ENCODE peak calls at places on chromosome 13, in four cellular contexts. N is H1, Q is GM12878, I is HepG2. R is an unnamed sample.

GRCh38 chr13:48709213-48709612 is 55.5 kb downstream of the CYSLTR2 start:
- DNase-seq in N (no peak), Q (no peak), I (no peak), R (no peak)

GRCh38 chr13:31769581-31769980 is 30.3 kb downstream of the RXFP2 start:
- DNase-seq in N (no peak), Q (no peak), I (no peak), R (no peak)

GRCh38 chr13:59494560-59494970 is 669.2 kb downstream of the DIAPH3 start:
- DNase-seq in N (no peak), Q (no peak), I (no peak), R (no peak)

GRCh38 chr13:46383383-46383782 is 3.7 kb downstream of the RUBCNL start:
- DNase-seq in N (no peak), Q (no peak), I (no peak), R (no peak)

GRCh38 chr13:50130686-50131051 is 115.4 kb downstream of the KCNRG start:
- DNase-seq in N (peak; percentile 67), Q (no peak), I (no peak), R (no peak)

GRCh38 chr13:95349267-95349666 is 48.0 kb upstream of the ABCC4 start:
- DNase-seq in N (no peak), Q (no peak), I (no peak), R (no peak)

GRCh38 chr13:46804391-46804815 is 7.4 kb upstream of the ESD start:
- DNase-seq in N (no peak), Q (no peak), I (peak; percentile 9), R (no peak)

GRCh38 chr13:75372517-75372916 is 109.5 kb downstream of the TBC1D4 start:
- DNase-seq in N (no peak), Q (no peak), I (peak; percentile 44), R (peak; percentile 11)

GRCh38 chr13:79271616-79272015 is 134.4 kb downstream of the RBM26 start:
- DNase-seq in N (no peak), Q (no peak), I (no peak), R (no peak)

GRCh38 chr13:80742027-80742426 is 401.1 kb upstream of the SPRY2 start:
- DNase-seq in N (no peak), Q (no peak), I (no peak), R (no peak)
- TF ChIP-seq SUZ12 in N (no peak), Q (no peak), I (no peak), R (no peak)

DNA sequence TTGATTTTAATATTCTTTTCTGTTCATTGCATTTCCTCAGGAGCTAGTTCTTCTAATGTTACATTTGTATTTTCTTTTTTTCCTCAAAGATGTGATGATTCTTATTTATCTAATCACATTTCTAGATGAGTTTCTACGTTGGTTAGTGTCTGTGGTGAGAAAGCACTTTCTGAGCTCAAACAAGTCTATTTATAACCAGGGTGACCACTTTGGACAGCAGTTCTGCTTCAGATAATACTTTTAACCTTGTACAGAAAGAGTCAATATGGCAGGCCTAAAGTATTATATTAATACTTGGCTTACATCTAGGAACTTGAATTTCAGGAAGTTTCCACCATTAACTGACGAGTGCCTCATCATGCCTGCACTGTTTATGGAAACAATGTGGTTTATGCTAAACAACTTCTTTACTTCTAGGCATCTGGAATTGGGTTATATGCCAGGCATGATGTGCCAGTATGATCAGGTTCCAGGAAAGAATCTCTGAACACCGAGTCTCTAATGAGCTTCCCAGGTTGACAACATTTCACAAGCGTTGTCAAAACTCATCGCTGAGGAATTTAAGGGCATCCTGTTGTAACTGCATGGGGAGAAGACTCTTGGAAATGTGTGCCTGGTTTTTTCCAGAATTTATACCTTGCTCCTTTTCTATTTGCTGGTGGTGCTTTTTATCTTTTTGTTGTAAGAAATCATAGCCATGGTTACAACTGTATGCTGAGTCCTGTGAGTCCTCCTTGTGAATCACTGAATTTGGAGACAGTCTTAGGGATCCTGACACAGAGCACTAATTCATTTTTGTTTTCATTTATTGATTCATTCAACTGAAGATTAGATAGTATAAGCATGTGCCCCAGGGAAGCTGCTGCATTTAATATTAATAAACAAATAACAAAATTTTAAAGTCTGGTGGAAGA is 344.4 kb upstream of the PCDH9 start:
- DNase-seq in N (no peak), Q (no peak), I (no peak), R (no peak)
- TF ChIP-seq ZNF274 in N (no peak), Q (no peak), I (no peak), R (no peak)

GRCh38 chr13:113853518-113854237 is 10.2 kb downstream of the GAS6 start:
- DNase-seq in N (peak; percentile 43), Q (no peak), I (no peak), R (no peak)
- TF ChIP-seq SUZ12 in N (no peak), Q (no peak), I (no peak), R (no peak)

DNA sequence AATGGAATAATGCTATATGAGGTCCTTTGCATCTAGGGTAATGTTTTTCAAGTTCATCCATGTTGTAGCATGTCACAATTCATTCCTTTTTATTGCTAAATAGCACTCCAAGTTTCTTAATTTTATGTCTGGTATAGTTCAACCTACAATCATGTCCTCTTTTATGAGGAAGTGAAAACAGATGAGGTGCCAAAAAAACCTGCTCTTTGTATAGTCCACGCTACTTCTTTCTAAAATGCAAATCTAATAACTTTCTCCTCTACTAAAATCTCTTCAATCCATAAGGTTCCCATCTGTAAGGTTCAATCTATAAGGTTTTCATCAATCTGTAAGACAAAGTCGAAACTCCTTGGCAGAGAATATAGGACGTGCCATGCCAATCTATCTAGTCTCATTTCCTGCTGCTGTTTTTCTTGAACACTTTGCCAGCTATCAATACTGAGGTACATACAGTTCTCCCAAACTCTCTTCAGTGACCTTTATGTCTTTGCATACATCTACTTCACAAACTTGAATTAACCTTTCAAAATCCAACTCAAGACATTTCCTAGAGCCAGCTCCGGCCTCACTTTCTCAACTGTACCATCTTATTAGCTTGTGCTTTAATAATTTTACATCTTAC is 33.7 kb downstream of the INTS6 start:
- DNase-seq in N (no peak), Q (no peak), I (no peak), R (no peak)
- TF ChIP-seq ZNF274 in N (no peak), Q (no peak), I (no peak), R (no peak)

GRCh38 chr13:35388456-35388855 is 88.0 kb downstream of the MAB21L1 start:
- DNase-seq in N (no peak), Q (no peak), I (no peak), R (no peak)

GRCh38 chr13:35393886-35394285 is 82.6 kb downstream of the MAB21L1 start:
- DNase-seq in N (no peak), Q (no peak), I (no peak), R (no peak)

GRCh38 chr13:35392768-35393167 is 83.7 kb downstream of the MAB21L1 start:
- DNase-seq in N (no peak), Q (no peak), I (no peak), R (no peak)

GRCh38 chr13:35389535-35389934 is 87.0 kb downstream of the MAB21L1 start:
- DNase-seq in N (no peak), Q (no peak), I (no peak), R (no peak)

GRCh38 chr13:35388979-35389378 is 87.5 kb downstream of the MAB21L1 start:
- DNase-seq in N (no peak), Q (no peak), I (no peak), R (no peak)
- TF ChIP-seq SUZ12 in N (no peak), Q (no peak), I (no peak), R (no peak)

DNA sequence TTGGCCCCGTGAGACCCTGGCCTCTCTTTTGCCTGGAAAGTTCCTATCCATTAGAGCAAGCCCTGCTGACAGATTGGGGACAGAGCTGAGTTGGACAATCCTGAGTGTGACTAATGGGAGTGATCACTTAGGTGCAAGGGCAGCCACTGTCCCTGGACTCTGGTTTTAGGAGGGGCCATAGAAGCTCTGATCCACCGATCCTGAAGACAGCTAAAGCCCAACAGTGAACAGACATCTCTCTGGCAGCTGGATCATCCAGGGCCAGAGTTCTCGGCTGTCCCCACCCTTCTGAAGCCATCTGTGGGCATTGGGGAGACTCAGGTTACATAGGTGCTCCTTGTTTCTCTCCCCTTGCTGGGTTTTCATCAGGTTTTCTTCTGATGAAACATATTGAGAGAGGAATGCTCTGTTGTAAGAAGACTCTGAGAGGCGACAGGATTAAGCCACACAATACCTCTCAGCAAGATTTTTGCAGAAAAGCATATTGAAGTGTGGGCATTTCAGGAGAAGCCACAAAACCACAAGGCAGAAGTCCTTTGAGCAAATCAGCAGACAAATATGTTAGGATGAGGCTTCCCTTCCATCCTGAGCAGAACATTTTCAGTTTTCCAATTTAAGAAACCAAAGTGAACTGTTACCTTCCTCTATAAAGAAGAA is 288.0 kb upstream of the MAB21L1 start:
- DNase-seq in N (no peak), Q (no peak), I (no peak), R (no peak)
- TF ChIP-seq ZNF274 in N (no peak), Q (no peak), I (no peak), R (no peak)

DNA sequence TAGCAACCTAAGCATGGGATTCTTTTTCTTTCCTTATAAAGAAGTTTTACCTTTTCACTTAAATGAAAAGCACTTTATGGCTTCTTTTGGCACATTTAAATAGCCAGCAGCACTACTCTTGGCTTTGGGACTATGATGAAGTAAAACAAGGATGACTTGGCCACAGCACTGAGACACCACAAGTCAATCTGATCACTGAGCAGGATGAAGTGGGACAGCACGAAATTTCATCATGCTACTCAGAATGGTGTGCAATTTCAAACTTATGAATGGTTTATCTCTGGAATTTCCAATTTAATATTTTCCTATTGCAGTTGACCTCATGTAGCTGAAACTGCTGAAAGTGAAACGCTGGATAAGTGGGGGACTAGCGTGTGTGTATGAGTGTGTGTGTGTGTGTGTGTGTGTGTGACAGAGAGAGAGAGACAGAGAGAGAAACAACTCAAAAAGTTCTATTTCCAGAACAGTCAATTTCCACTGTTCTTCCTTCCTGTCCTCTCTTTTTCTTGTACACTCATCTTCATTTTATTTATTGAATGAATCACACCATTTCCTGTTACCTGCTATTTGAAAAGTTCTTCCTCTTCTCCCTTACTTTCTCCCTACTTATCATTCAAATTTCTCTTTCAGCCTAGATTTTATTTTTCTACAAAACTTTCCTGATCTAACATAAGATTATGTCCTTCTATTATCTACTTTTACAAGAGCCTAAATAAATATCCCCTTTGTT is 414.2 kb upstream of the MIR17HG start:
- DNase-seq in N (no peak), Q (no peak), I (no peak), R (no peak)
- TF ChIP-seq SUZ12 in N (no peak), Q (no peak), I (no peak), R (no peak)

R was measured in NT2/D1.